ENCODE peak calls at places on chromosomes 5 and 9, in four cellular contexts. A is T-helper 9 cell; M is GDM1; N is stimulated activated CD8-positive, alpha-beta memory T cell treated with anti-CD3 and anti-CD28 coated beads, Interleukin-2, amount 100 ng/mL, for 1 hour. P is an unnamed sample.

GRCh38 chr9:117722108-117722761 is 18.0 kb downstream of the TLR4 start:
- DNase-seq in A (no peak), M (no peak), N (no peak), P (no peak)

GRCh38 chr5:28430565-28431178 is 1392.3 kb upstream of the CDH9 start:
- DNase-seq in A (no peak), M (no peak), N (no peak), P (no peak)

GRCh38 chr9:22216730-22217160 is 207.6 kb upstream of the CDKN2B start:
- DNase-seq in A (no peak), M (no peak), N (no peak), P (no peak)

GRCh38 chr9:135103001-135103446 is 15.6 kb downstream of the OLFM1 start:
- DNase-seq in A (no peak), M (no peak), N (no peak), P (no peak)

GRCh38 chr5:124649548-124650501 is 96.6 kb downstream of the ZNF608 start:
- DNase-seq in A (peak; percentile 14), M (peak; percentile 84), N (peak; percentile 49), P (peak; percentile 80)

GRCh38 chr9:81162361-81162760 is 527.0 kb downstream of the TLE1 start:
- DNase-seq in A (no peak), M (no peak), N (no peak), P (no peak)

GRCh38 chr5:126300293-126300692 is 122.9 kb upstream of the GRAMD2B start:
- DNase-seq in A (no peak), M (no peak), N (no peak), P (no peak)

GRCh38 chr5:69261034-69261433 is 26.3 kb downstream of the CDK7 start:
- DNase-seq in A (no peak), M (no peak), N (no peak), P (no peak)

GRCh38 chr5:172775326-172776234 is 4.6 kb upstream of the DUSP1 start:
- DNase-seq in A (no peak), M (no peak), N (no peak), P (peak; percentile 96)

GRCh38 chr5:140429724-140430123 is 28.1 kb downstream of the ANKHD1 start:
- DNase-seq in A (no peak), M (no peak), N (no peak), P (no peak)

GRCh38 chr9:112332977-112333638 is at the start of gene PTBP3:
- DNase-seq in A (peak; percentile 73), M (peak; percentile 71), N (peak; percentile 61), P (peak; percentile 68)

GRCh38 chr9:133701321-133701980 is 36.7 kb downstream of the SARDH start:
- DNase-seq in A (peak; percentile 42), M (no peak), N (no peak), P (no peak)

GRCh38 chr5:73641811-73642210 is 15.8 kb downstream of the ARHGEF28 start:
- DNase-seq in A (no peak), M (no peak), N (no peak), P (no peak)

GRCh38 chr9:101226161-101226560 is 158.6 kb downstream of the BAAT start:
- DNase-seq in A (no peak), M (no peak), N (no peak), P (no peak)

GRCh38 chr9:113219186-113219936 is 1.7 kb downstream of the FKBP15 start:
- DNase-seq in A (no peak), M (no peak), N (no peak), P (no peak)

GRCh38 chr5:42756630-42757601 is at the start of gene CCDC152:
- DNase-seq in A (peak; percentile 9), M (no peak), N (peak; percentile 13), P (no peak)

GRCh38 chr9:3954950-3955670 is 344.8 kb downstream of the GLIS3 start:
- DNase-seq in A (no peak), M (no peak), N (no peak), P (no peak)

GRCh38 chr9:123929177-123929869 is 603 bp downstream of the DENND1A start:
- DNase-seq in A (peak; percentile 17), M (no peak), N (no peak), P (no peak)

GRCh38 chr5:144944936-144945335 is 774.3 kb downstream of the KCTD16 start:
- DNase-seq in A (no peak), M (no peak), N (no peak), P (no peak)

GRCh38 chr5:139668064-139668880 is 20.1 kb downstream of the CXXC5 start:
- DNase-seq in A (no peak), M (no peak), N (no peak), P (peak; percentile 13)

GRCh38 chr9:81132796-81133195 is 556.6 kb downstream of the TLE1 start:
- DNase-seq in A (no peak), M (no peak), N (no peak), P (no peak)

GRCh38 chr9:4382722-4383317 is 83.0 kb upstream of the GLIS3 start:
- DNase-seq in A (no peak), M (no peak), N (no peak), P (no peak)

GRCh38 chr5:34580983-34581382 is 75.1 kb upstream of the RAI14 start:
- DNase-seq in A (no peak), M (no peak), N (no peak), P (no peak)

GRCh38 chr9:16092142-16092541 is 539.3 kb downstream of the CCDC171 start:
- DNase-seq in A (no peak), M (no peak), N (no peak), P (no peak)

GRCh38 chr9:89218040-89218928 is 39.7 kb upstream of the SHC3 start:
- DNase-seq in A (no peak), M (no peak), N (no peak), P (no peak)

GRCh38 chr9:71830131-71830530 is 61.8 kb upstream of the CEMIP2 start:
- DNase-seq in A (no peak), M (no peak), N (no peak), P (no peak)

GRCh38 chr5:150503977-150504620 is 3.8 kb upstream of the NDST1 start:
- DNase-seq in A (no peak), M (no peak), N (no peak), P (no peak)

GRCh38 chr9:121240394-121241145 is 27.4 kb upstream of the GSN start:
- DNase-seq in A (no peak), M (no peak), N (no peak), P (no peak)

GRCh38 chr5:138177936-138178515 is 404 bp downstream of the BRD8 start:
- DNase-seq in A (no peak), M (no peak), N (no peak), P (no peak)

GRCh38 chr9:111598730-111599091 is 736 bp downstream of the PTGR1 start:
- DNase-seq in A (no peak), M (no peak), N (no peak), P (peak; percentile 20)

GRCh38 chr9:120708526-120709224 is 5.6 kb downstream of the MEGF9 start:
- DNase-seq in A (no peak), M (no peak), N (no peak), P (no peak)